ENCODE peak calls at places on chromosomes 11 and 22, in six cellular contexts. One of them, this sample, is unnamed.

GRCh38 chr11:11568651-11569229 is 53.1 kb downstream of the GALNT18 start:
- DNase-seq in amniotic stem cell: no peak
- DNase-seq in MV-4-11: peak; percentile 15
- DNase-seq in activated T-cell treated with anti-CD3 and anti-CD28 coated beads for 24 hours: no peak
- DNase-seq in left cardiac atrium: no peak
- DNase-seq in KG1: no peak
- DNase-seq in this sample: no peak

GRCh38 chr22:42114721-42115120 is 15.9 kb downstream of the CYP2D6 start:
- DNase-seq in amniotic stem cell: no peak
- DNase-seq in KG1: no peak
- DNase-seq in activated T-cell treated with anti-CD3 and anti-CD28 coated beads for 24 hours: no peak
- DNase-seq in left cardiac atrium: no peak
- DNase-seq in MV-4-11: no peak
- DNase-seq in this sample: no peak

GRCh38 chr11:57463596-57464342 is 3.4 kb downstream of the RTN4RL2 start:
- DNase-seq in amniotic stem cell: no peak
- DNase-seq in KG1: no peak
- DNase-seq in activated T-cell treated with anti-CD3 and anti-CD28 coated beads for 24 hours: no peak
- DNase-seq in left cardiac atrium: no peak
- DNase-seq in MV-4-11: no peak
- DNase-seq in this sample: no peak

GRCh38 chr11:131913267-131913666 is 542.9 kb downstream of the NTM start:
- DNase-seq in left cardiac atrium: no peak
- DNase-seq in amniotic stem cell: no peak
- DNase-seq in KG1: no peak
- DNase-seq in activated T-cell treated with anti-CD3 and anti-CD28 coated beads for 24 hours: no peak
- DNase-seq in MV-4-11: no peak
- DNase-seq in this sample: no peak

GRCh38 chr22:20979243-20979809 is 2.8 kb upstream of the LZTR1 start:
- DNase-seq in KG1: no peak
- DNase-seq in MV-4-11: no peak
- DNase-seq in left cardiac atrium: peak; percentile 83
- DNase-seq in amniotic stem cell: no peak
- DNase-seq in activated T-cell treated with anti-CD3 and anti-CD28 coated beads for 24 hours: peak; percentile 57
- DNase-seq in this sample: peak; percentile 26

GRCh38 chr11:132655187-132655855 is 877.0 kb downstream of the OPCML start:
- DNase-seq in MV-4-11: no peak
- DNase-seq in left cardiac atrium: no peak
- DNase-seq in amniotic stem cell: no peak
- DNase-seq in activated T-cell treated with anti-CD3 and anti-CD28 coated beads for 24 hours: no peak
- DNase-seq in KG1: no peak
- DNase-seq in this sample: no peak

GRCh38 chr11:107196732-107197131 is 178.5 kb upstream of the GUCY1A2 start:
- DNase-seq in activated T-cell treated with anti-CD3 and anti-CD28 coated beads for 24 hours: no peak
- DNase-seq in left cardiac atrium: no peak
- DNase-seq in amniotic stem cell: no peak
- DNase-seq in KG1: no peak
- DNase-seq in MV-4-11: no peak
- DNase-seq in this sample: no peak

GRCh38 chr11:77372736-77373135 is 71.2 kb upstream of the GDPD4 start:
- DNase-seq in activated T-cell treated with anti-CD3 and anti-CD28 coated beads for 24 hours: no peak
- DNase-seq in amniotic stem cell: no peak
- DNase-seq in left cardiac atrium: no peak
- DNase-seq in KG1: no peak
- DNase-seq in MV-4-11: no peak
- DNase-seq in this sample: no peak

GRCh38 chr22:19620742-19621371 is 93.4 kb upstream of the SEPTIN5 start:
- DNase-seq in MV-4-11: no peak
- DNase-seq in activated T-cell treated with anti-CD3 and anti-CD28 coated beads for 24 hours: no peak
- DNase-seq in KG1: no peak
- DNase-seq in amniotic stem cell: no peak
- DNase-seq in left cardiac atrium: no peak
- DNase-seq in this sample: no peak

GRCh38 chr11:14308114-14308896 is 50.7 kb downstream of the RRAS2 start:
- DNase-seq in left cardiac atrium: no peak
- DNase-seq in MV-4-11: peak; percentile 18
- DNase-seq in amniotic stem cell: no peak
- DNase-seq in activated T-cell treated with anti-CD3 and anti-CD28 coated beads for 24 hours: no peak
- DNase-seq in KG1: peak; percentile 3
- DNase-seq in this sample: no peak

GRCh38 chr11:103108933-103109817 is at the start of gene DYNC2H1:
- DNase-seq in KG1: peak; percentile 95
- DNase-seq in amniotic stem cell: peak; percentile 79
- DNase-seq in MV-4-11: peak; percentile 92
- DNase-seq in left cardiac atrium: peak; percentile 92
- DNase-seq in activated T-cell treated with anti-CD3 and anti-CD28 coated beads for 24 hours: peak; percentile 84
- DNase-seq in this sample: peak; percentile 88

GRCh38 chr22:20173720-20174119 is 22.9 kb upstream of the CCDC188 start:
- DNase-seq in MV-4-11: no peak
- DNase-seq in left cardiac atrium: no peak
- DNase-seq in KG1: no peak
- DNase-seq in activated T-cell treated with anti-CD3 and anti-CD28 coated beads for 24 hours: no peak
- DNase-seq in amniotic stem cell: no peak
- DNase-seq in this sample: no peak

GRCh38 chr11:17743808-17744119 is 9.2 kb downstream of the KCNC1 start:
- DNase-seq in amniotic stem cell: no peak
- DNase-seq in KG1: no peak
- DNase-seq in left cardiac atrium: peak; percentile 1
- DNase-seq in MV-4-11: no peak
- DNase-seq in activated T-cell treated with anti-CD3 and anti-CD28 coated beads for 24 hours: no peak
- DNase-seq in this sample: no peak

GRCh38 chr11:11403763-11404725 is 51.0 kb upstream of the CSNK2A3 start:
- DNase-seq in left cardiac atrium: peak; percentile 40
- DNase-seq in activated T-cell treated with anti-CD3 and anti-CD28 coated beads for 24 hours: no peak
- DNase-seq in MV-4-11: no peak
- DNase-seq in amniotic stem cell: peak; percentile 24
- DNase-seq in KG1: no peak
- DNase-seq in this sample: no peak

This sample was measured in ascending aorta.